ENCODE peak calls at places on chromosomes 6 and 20, in ten cellular contexts. J is GM13977, Y is cardiac fibroblast, P is epithelial cell of proximal tubule, D is stomach, U is fibroblast of lung, T is tibial nerve, S is colonic mucosa, M is lung, Q is adrenal gland. A is an unnamed sample.

GRCh38 chr20:62536731-62537401 is 61.1 kb upstream of the GATA5 start:
- DNase-seq in J (no peak), Y (no peak), P (no peak), D (no peak), U (peak; percentile 14), T (no peak), S (no peak), M (no peak), Q (peak; percentile 56), A (peak; percentile 50)

GRCh38 chr20:61965606-61966491 is 99.8 kb downstream of the TAF4 start:
- DNase-seq in J (no peak), Y (no peak), P (no peak), D (no peak), U (no peak), T (no peak), S (no peak), M (no peak), Q (no peak), A (no peak)

GRCh38 chr20:25089096-25089495 is 7.2 kb upstream of the VSX1 start:
- DNase-seq in J (no peak), Y (no peak), P (no peak), D (no peak), U (no peak), T (no peak), S (no peak), M (no peak), Q (no peak), A (no peak)

GRCh38 chr20:64107736-64108457 is 532 bp upstream of the NPBWR2 start:
- DNase-seq in J (no peak), Y (no peak), P (no peak), D (no peak), U (no peak), T (no peak), S (no peak), M (no peak), Q (no peak), A (no peak)

GRCh38 chr20:49853640-49854039 is 41.0 kb downstream of the SLC9A8 start:
- DNase-seq in J (no peak), Y (peak; percentile 72), P (peak; percentile 79), D (no peak), U (peak; percentile 73), T (no peak), S (no peak), M (no peak), Q (peak; percentile 90), A (peak; percentile 62)

GRCh38 chr6:72861935-72862432 is 240.1 kb downstream of the KCNQ5 start:
- DNase-seq in J (no peak), Y (peak; percentile 66), P (no peak), D (no peak), U (peak; percentile 65), T (no peak), S (no peak), M (no peak), Q (no peak), A (peak; percentile 76)

GRCh38 chr20:46985241-46985640 is 90.6 kb downstream of the EYA2 start:
- DNase-seq in J (no peak), Y (no peak), P (no peak), D (no peak), U (no peak), T (no peak), S (no peak), M (no peak), Q (no peak), A (no peak)

GRCh38 chr6:131931063-131931745 is 20.0 kb downstream of the CCN2 start:
- DNase-seq in J (no peak), Y (peak; percentile 42), P (no peak), D (no peak), U (peak; percentile 42), T (no peak), S (no peak), M (no peak), Q (no peak), A (peak; percentile 67)

GRCh38 chr6:110307368-110307767 is 50.8 kb downstream of the METTL24 start:
- DNase-seq in J (no peak), Y (no peak), P (no peak), D (no peak), U (no peak), T (no peak), S (no peak), M (no peak), Q (no peak), A (no peak)

GRCh38 chr6:28606424-28607391 is 81.0 kb downstream of the GPX5 start:
- DNase-seq in J (peak; percentile 68), Y (peak; percentile 68), P (peak; percentile 47), D (no peak), U (peak; percentile 80), T (no peak), S (no peak), M (no peak), Q (no peak), A (peak; percentile 53)

GRCh38 chr6:36098920-36099647 is 31.2 kb upstream of the MAPK13 start:
- DNase-seq in J (no peak), Y (peak; percentile 51), P (no peak), D (no peak), U (peak; percentile 15), T (no peak), S (no peak), M (no peak), Q (no peak), A (no peak)

GRCh38 chr20:53582574-53583351 is 10.9 kb downstream of the ZNF217 start:
- DNase-seq in J (no peak), Y (peak; percentile 94), P (peak; percentile 88), D (peak; percentile 26), U (peak; percentile 92), T (no peak), S (no peak), M (peak; percentile 28), Q (peak; percentile 52), A (peak; percentile 81)

DNA sequence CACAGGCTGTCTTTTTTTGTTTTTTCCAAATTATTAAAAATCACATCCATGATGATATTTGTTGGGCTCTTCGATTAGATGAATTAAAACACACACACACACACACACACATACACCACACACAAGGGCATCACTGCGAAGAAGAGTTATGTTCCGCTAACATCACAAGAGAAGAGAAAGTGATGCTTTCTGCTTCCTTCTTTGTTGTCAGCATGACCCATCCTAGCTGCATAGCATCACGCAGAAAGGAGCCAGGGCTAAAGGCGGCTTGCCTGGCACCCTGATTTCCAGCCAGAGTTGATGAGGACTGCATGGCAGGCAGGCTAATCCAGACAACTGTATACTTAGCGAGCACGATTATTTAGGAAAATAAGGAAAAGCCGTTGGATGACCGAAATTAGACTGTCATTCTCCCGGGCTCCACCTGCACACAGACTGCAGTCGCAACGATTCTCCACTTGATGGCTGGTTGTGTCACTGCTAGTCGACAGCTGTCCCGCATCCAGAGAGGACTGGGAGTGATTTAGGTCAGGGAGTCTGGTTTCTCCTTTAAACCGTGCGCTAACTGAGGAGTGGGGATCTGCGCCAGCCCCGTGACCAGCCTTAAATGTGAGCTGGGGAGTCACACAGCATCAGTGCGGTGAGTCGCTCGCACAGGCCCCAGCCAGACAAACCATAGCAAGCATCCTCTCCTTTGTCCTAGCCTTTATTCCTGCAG is 70.6 kb upstream of the SOX4 start:
- DNase-seq in J (no peak), Y (no peak), P (no peak), D (no peak), U (no peak), T (no peak), S (no peak), M (no peak), Q (no peak), A (no peak)
- TF ChIP-seq CTCF in J (peak; percentile 3), Y (no peak), P (peak; percentile 28), D (no peak), U (no peak), T (no peak), S (no peak), M (no peak), Q (no peak), A (no peak)

DNA sequence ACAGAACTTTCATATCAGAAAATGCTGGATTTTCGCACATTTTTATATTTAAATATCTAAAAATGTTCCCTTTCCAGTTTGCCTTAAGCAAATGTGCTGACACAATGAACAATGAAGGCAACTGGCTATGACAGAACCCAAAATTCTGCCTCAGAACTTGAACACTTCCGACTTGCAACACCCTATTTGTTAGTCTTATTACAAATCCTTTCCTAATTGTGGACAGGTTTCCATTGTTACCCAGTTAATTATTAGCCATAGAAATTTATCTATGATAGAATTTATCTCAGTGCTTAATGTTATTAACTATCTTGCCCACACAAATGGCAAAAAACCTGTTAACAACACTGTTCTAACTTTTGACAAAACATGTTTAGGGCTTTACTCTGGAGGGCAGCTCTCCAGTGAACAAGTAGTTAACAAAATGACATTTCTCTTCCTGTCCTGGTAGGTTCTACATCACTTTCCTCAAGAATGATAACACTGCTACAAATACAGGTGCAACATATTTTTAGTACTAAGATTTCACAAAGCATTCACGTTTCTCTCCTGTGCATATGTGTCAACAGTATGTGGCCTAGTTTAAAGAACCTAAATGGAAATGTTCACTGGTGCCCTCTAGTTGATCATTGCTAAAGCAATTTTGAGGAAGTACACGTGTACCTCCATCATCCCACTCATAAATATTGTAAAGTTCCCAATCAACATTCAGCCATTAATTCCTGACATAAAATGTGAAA is 58.4 kb downstream of the HIVEP2 start:
- DNase-seq in J (no peak), Y (peak; percentile 71), P (peak; percentile 72), D (no peak), U (peak; percentile 54), T (no peak), S (no peak), M (no peak), Q (no peak), A (no peak)
- TF ChIP-seq CTCF in J (peak; percentile 40), Y (peak; percentile 30), P (peak; percentile 37), D (no peak), U (peak; percentile 48), T (no peak), S (peak; percentile 18), M (peak; percentile 17), Q (no peak), A (peak; percentile 29)

DNA sequence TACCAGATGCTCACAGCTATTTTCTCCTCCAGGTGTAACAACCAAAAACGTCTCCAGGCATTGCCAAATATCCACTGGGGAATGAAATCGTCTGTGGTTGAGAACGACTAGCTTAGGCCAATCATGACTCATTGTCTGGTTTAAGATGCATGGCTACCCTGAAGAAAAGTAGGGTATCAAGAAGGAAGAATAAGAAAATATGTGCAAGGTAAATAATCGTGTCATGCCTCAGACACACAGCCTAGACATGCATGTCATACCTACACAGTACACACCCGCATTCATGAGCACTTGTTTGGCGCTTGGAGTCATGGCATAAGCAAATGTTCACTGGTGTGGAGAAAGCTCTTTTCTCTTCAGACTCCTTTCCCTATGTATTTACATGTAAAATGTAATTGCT is 745.7 kb downstream of the MAFB start:
- DNase-seq in J (no peak), Y (no peak), P (no peak), D (no peak), U (peak; percentile 1), T (no peak), S (no peak), M (no peak), Q (no peak), A (no peak)
- TF ChIP-seq CTCF in J (no peak), Y (no peak), P (no peak), D (no peak), U (no peak), T (no peak), S (no peak), M (no peak), Q (no peak), A (no peak)

GRCh38 chr20:34874094-34874654 is 1.5 kb upstream of the GGT7 start:
- DNase-seq in J (peak; percentile 73), Y (peak; percentile 94), P (peak; percentile 48), D (peak; percentile 86), U (peak; percentile 75), T (peak; percentile 76), S (peak; percentile 91), M (peak; percentile 83), Q (peak; percentile 88), A (peak; percentile 80)
- TF ChIP-seq CTCF in J (peak; percentile 89), Y (peak; percentile 96), P (peak; percentile 98), D (peak; percentile 89), U (peak; percentile 98), T (peak; percentile 92), S (peak; percentile 77), M (peak; percentile 92), Q (peak; percentile 96), A (peak; percentile 91)